ENCODE peak calls at places on chromosome 5, in four cellular contexts. K is K562, A is SK-N-SH, O is HepG2. Q is an unnamed sample.

GRCh38 chr5:146076028-146076427 is 29.3 kb downstream of the PLAC8L1 start:
- DNase-seq in K (no peak), A (no peak), O (no peak), Q (no peak)

GRCh38 chr5:54658014-54658413 is 140.5 kb downstream of the SNX18 start:
- DNase-seq in K (no peak), A (no peak), O (no peak), Q (no peak)

GRCh38 chr5:171269717-171270116 is 39.3 kb upstream of the TLX3 start:
- DNase-seq in K (no peak), A (no peak), O (no peak), Q (peak; percentile 6)

GRCh38 chr5:95962785-95963184 is 1.1 kb upstream of the ELL2 start:
- DNase-seq in K (no peak), A (no peak), O (peak; percentile 77), Q (no peak)

GRCh38 chr5:39584921-39585320 is 160.1 kb upstream of the DAB2 start:
- DNase-seq in K (no peak), A (no peak), O (no peak), Q (no peak)

GRCh38 chr5:180130876-180131740 is 59.5 kb upstream of the RNF130 start:
- DNase-seq in K (no peak), A (no peak), O (no peak), Q (no peak)

GRCh38 chr5:39198080-39198479 is 21.3 kb downstream of the FYB1 start:
- DNase-seq in K (no peak), A (no peak), O (peak; percentile 79), Q (peak; percentile 29)

GRCh38 chr5:170120576-170120975 is 14.9 kb downstream of the FOXI1 start:
- DNase-seq in K (no peak), A (no peak), O (no peak), Q (no peak)

GRCh38 chr5:61617995-61618525 is 286.0 kb downstream of the ZSWIM6 start:
- DNase-seq in K (no peak), A (no peak), O (no peak), Q (no peak)

GRCh38 chr5:73030995-73031394 is 75.2 kb downstream of the FCHO2 start:
- DNase-seq in K (no peak), A (peak; percentile 9), O (peak; percentile 5), Q (peak; percentile 66)

GRCh38 chr5:103031607-103032006 is 88.3 kb downstream of the GIN1 start:
- DNase-seq in K (no peak), A (no peak), O (no peak), Q (no peak)

GRCh38 chr5:168422431-168422830 is 63.8 kb upstream of the RARS1 start:
- DNase-seq in K (no peak), A (no peak), O (peak; percentile 30), Q (peak; percentile 16)

GRCh38 chr5:35988529-35988928 is 2.7 kb downstream of the UGT3A1 start:
- DNase-seq in K (no peak), A (no peak), O (no peak), Q (no peak)

GRCh38 chr5:35987776-35988175 is 3.4 kb downstream of the UGT3A1 start:
- DNase-seq in K (no peak), A (no peak), O (no peak), Q (no peak)

GRCh38 chr5:35990941-35991592 is at the start of gene UGT3A1:
- DNase-seq in K (no peak), A (no peak), O (no peak), Q (no peak)

GRCh38 chr5:35990524-35990923 is 666 bp downstream of the UGT3A1 start:
- DNase-seq in K (no peak), A (no peak), O (no peak), Q (no peak)
- H2AFZ ChIP-seq in K (no peak overlapping the region), A (no peak overlapping the region), O (no peak overlapping the region), Q (no peak overlapping the region)

GRCh38 chr5:158525663-158526062 is 574.1 kb downstream of the EBF1 start:
- DNase-seq in K (no peak), A (no peak), O (no peak), Q (no peak)
- TF ChIP-seq ELF1 in K (no peak), A (no peak), O (no peak), Q (no peak)

GRCh38 chr5:139185589-139185988 is 12.6 kb downstream of the SIL1 start:
- DNase-seq in K (no peak), A (no peak), O (no peak), Q (no peak)

GRCh38 chr5:139181835-139182452 is 16.2 kb downstream of the SIL1 start:
- DNase-seq in K (no peak), A (no peak), O (no peak), Q (peak; percentile 36)

GRCh38 chr5:139180850-139181785 is 17.1 kb downstream of the SIL1 start:
- DNase-seq in K (no peak), A (no peak), O (no peak), Q (no peak)

GRCh38 chr5:139182528-139183296 is 15.5 kb downstream of the SIL1 start:
- DNase-seq in K (no peak), A (no peak), O (no peak), Q (no peak)

GRCh38 chr5:139183502-139183901 is 14.7 kb downstream of the SIL1 start:
- DNase-seq in K (no peak), A (no peak), O (no peak), Q (no peak)
- H3K79me2 ChIP-seq in K (peaks cover 6% of the 10 kb centered on the region), A (no peaks in the 10 kb centered on the region), O (peaks cover 4% of the 10 kb centered on the region), Q (peaks cover 8% of the 10 kb centered on the region)

GRCh38 chr5:165508286-165508685 is 2002.9 kb downstream of the MAT2B start:
- DNase-seq in K (no peak), A (no peak), O (no peak), Q (no peak)

GRCh38 chr5:165497707-165498106 is 1992.3 kb downstream of the MAT2B start:
- DNase-seq in K (peak; percentile 7), A (peak; percentile 23), O (no peak), Q (no peak)

GRCh38 chr5:165508861-165509260 is 2003.4 kb downstream of the MAT2B start:
- DNase-seq in K (no peak), A (no peak), O (no peak), Q (no peak)

GRCh38 chr5:165504716-165505115 is 1999.3 kb downstream of the MAT2B start:
- DNase-seq in K (no peak), A (no peak), O (no peak), Q (no peak)

GRCh38 chr5:165502893-165503696 is 1997.7 kb downstream of the MAT2B start:
- DNase-seq in K (no peak), A (no peak), O (no peak), Q (no peak)
- H2AFZ ChIP-seq in K (no peak overlapping the region), A (no peak overlapping the region), O (no peak overlapping the region), Q (no peak overlapping the region)